ENCODE peak calls at places on chromosomes 2 and 18, in five cellular contexts. One of them, this sample, is unnamed.

GRCh38 chr18:38801640-38802039 is 1236.0 kb upstream of the CELF4 start:
- DNase-seq in CD4-positive, alpha-beta T cell: no peak
- DNase-seq in endothelial cell of umbilical vein: no peak
- DNase-seq in COR-L47: no peak
- DNase-seq in EH: no peak
- DNase-seq in this sample: no peak

GRCh38 chr2:8312861-8313768 is 368.7 kb upstream of the ID2 start:
- DNase-seq in EH: peak; percentile 24
- DNase-seq in CD4-positive, alpha-beta T cell: no peak
- DNase-seq in COR-L47: no peak
- DNase-seq in endothelial cell of umbilical vein: no peak
- DNase-seq in this sample: no peak

GRCh38 chr2:16948073-16948472 is 282.4 kb upstream of the CYRIA start:
- DNase-seq in CD4-positive, alpha-beta T cell: no peak
- DNase-seq in endothelial cell of umbilical vein: no peak
- DNase-seq in EH: no peak
- DNase-seq in COR-L47: peak; percentile 71
- DNase-seq in this sample: no peak

GRCh38 chr2:71667256-71668182 is 214.2 kb downstream of the DYSF start:
- DNase-seq in CD4-positive, alpha-beta T cell: no peak
- DNase-seq in COR-L47: no peak
- DNase-seq in endothelial cell of umbilical vein: no peak
- DNase-seq in EH: no peak
- DNase-seq in this sample: no peak

GRCh38 chr2:11836647-11837219 is 90.3 kb downstream of the LPIN1 start:
- DNase-seq in COR-L47: no peak
- DNase-seq in endothelial cell of umbilical vein: no peak
- DNase-seq in EH: no peak
- DNase-seq in CD4-positive, alpha-beta T cell: no peak
- DNase-seq in this sample: no peak

GRCh38 chr2:212974692-212975091 is 176.7 kb downstream of the IKZF2 start:
- DNase-seq in CD4-positive, alpha-beta T cell: no peak
- DNase-seq in endothelial cell of umbilical vein: no peak
- DNase-seq in EH: peak; percentile 63
- DNase-seq in COR-L47: no peak
- DNase-seq in this sample: no peak

GRCh38 chr2:27312152-27312551 is 3.9 kb upstream of the UCN start:
- DNase-seq in endothelial cell of umbilical vein: no peak
- DNase-seq in CD4-positive, alpha-beta T cell: no peak
- DNase-seq in EH: no peak
- DNase-seq in COR-L47: no peak
- DNase-seq in this sample: peak; percentile 36

GRCh38 chr18:37484893-37485834 is 80.4 kb downstream of the CELF4 start:
- DNase-seq in EH: peak; percentile 10
- DNase-seq in CD4-positive, alpha-beta T cell: no peak
- DNase-seq in endothelial cell of umbilical vein: no peak
- DNase-seq in COR-L47: no peak
- DNase-seq in this sample: no peak

GRCh38 chr18:39448942-39449341 is 1883.3 kb upstream of the CELF4 start:
- DNase-seq in endothelial cell of umbilical vein: peak; percentile 97
- DNase-seq in CD4-positive, alpha-beta T cell: no peak
- DNase-seq in COR-L47: no peak
- DNase-seq in EH: peak; percentile 13
- DNase-seq in this sample: no peak

GRCh38 chr2:18841248-18842150 is 252.1 kb upstream of the NT5C1B start:
- DNase-seq in CD4-positive, alpha-beta T cell: no peak
- DNase-seq in endothelial cell of umbilical vein: no peak
- DNase-seq in COR-L47: no peak
- DNase-seq in EH: no peak
- DNase-seq in this sample: no peak

GRCh38 chr2:68734688-68735525 is at the start of gene ARHGAP25:
- DNase-seq in endothelial cell of umbilical vein: no peak
- DNase-seq in COR-L47: no peak
- DNase-seq in EH: no peak
- DNase-seq in CD4-positive, alpha-beta T cell: peak; percentile 41
- DNase-seq in this sample: no peak

This sample was measured in Caco-2.